ENCODE peak calls at places on chromosomes 13 and 19, in seven cellular contexts. Y is suprapubic skin, O is transverse colon, A is HepG2, P is GM23338, Q is stomach, S is SK-N-SH. K is an unnamed sample. For H3K4me1 and H3K36me3, the result is how much of the 10 kb centered on the place peaks cover.

GRCh38 chr19:41771410-41771809 is 16.1 kb downstream of the CEACAM6 start:
- DNase-seq in O (no peak), Q (no peak), S (no peak), Y (no peak), P (no peak), A (no peak), K (no peak)

GRCh38 chr13:29049524-29049923 is 229.4 kb downstream of the MTUS2 start:
- DNase-seq in P (no peak), Q (no peak), A (no peak), Y (no peak), O (no peak), S (no peak), K (no peak)

GRCh38 chr19:16041571-16042386 is 34.5 kb upstream of the TPM4 start:
- DNase-seq in S (peak), Y (peak), Q (peak), P (peak), O (peak), A (peak), K (peak)

GRCh38 chr19:49340069-49340864 is 5.1 kb downstream of the CD37 start:
- DNase-seq in S (no peak), Q (peak), A (peak), Y (peak), P (peak), O (peak), K (peak)

GRCh38 chr19:18340237-18340989 is at the start of gene PGPEP1:
- DNase-seq in A (no peak), O (peak), S (peak), Y (peak), Q (peak), P (peak), K (peak)

GRCh38 chr13:99496322-99497142 is 4.7 kb upstream of the TM9SF2 start:
- DNase-seq in Q (peak), P (peak), A (peak), O (peak), Y (peak), S (no peak), K (peak)

GRCh38 chr19:40489882-40490230 is 23.1 kb downstream of the SPTBN4 start:
- DNase-seq in S (no peak), O (no peak), Q (no peak), Y (no peak), A (no peak), P (no peak), K (no peak)

GRCh38 chr13:48004201-48004600 is 3.1 kb upstream of the SUCLA2 start:
- DNase-seq in S (no peak), Y (no peak), Q (no peak), A (no peak), O (no peak), P (peak), K (no peak)

GRCh38 chr19:52896431-52897148 is 845 bp downstream of the ZNF320 start:
- DNase-seq in S (peak), P (peak), Y (no peak), Q (peak), O (peak), A (no peak), K (peak)

GRCh38 chr19:3492131-3492839 is 8.2 kb downstream of the DOHH start:
- DNase-seq in A (no peak), S (peak), O (no peak), P (no peak), Q (no peak), Y (no peak), K (no peak)

GRCh38 chr19:51078104-51078503 is 4.6 kb downstream of the KLK14 start:
- DNase-seq in A (no peak), S (no peak), Q (no peak), Y (no peak), P (no peak), O (no peak), K (no peak)

GRCh38 chr19:1213391-1214286 is 8.1 kb downstream of the STK11 start:
- DNase-seq in Y (no peak), O (peak), S (peak), Q (peak), A (no peak), P (no peak), K (peak)

GRCh38 chr19:17659996-17660395 is 28.2 kb downstream of the UNC13A start:
- DNase-seq in S (no peak), A (peak), O (no peak), P (no peak), Y (no peak), Q (no peak), K (no peak)

DNA sequence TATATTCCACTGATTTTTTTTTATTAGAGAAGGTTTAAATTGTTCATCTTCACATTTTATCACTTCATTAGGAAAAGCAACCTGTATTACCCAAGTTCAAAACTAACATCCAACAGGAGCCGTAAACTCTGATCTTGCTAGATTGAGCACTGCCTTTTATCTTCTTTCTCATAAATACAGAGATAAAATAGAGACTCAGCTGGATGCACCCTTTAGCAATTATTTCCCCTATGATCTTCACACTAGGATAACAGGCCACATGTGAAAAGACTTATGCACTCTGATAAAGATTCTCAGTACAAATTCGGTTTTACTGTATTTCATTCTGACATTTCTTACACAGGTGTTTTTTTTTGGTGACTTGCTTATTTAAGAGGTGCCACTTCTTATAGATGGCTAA is 2438.2 kb upstream of the PCDH20 start:
- DNase-seq in P (no peak), Y (no peak), A (no peak), O (no peak), S (no peak), Q (no peak), K (no peak)
- TF ChIP-seq POLR2AphosphoS5 in P (no peak), Y (no peak), A (no peak), O (no peak), S (no peak), Q (no peak), K (no peak)

GRCh38 chr13:26976336-26976735 is 195.3 kb downstream of the USP12 start:
- DNase-seq in Y (no peak), A (no peak), O (no peak), Q (no peak), S (no peak), P (no peak), K (no peak)

GRCh38 chr13:26971990-26972888 is 199.4 kb downstream of the USP12 start:
- DNase-seq in O (peak), A (peak), Y (no peak), P (peak), S (no peak), Q (peak), K (no peak)

GRCh38 chr13:26977541-26977940 is 194.1 kb downstream of the USP12 start:
- DNase-seq in O (no peak), Q (no peak), A (no peak), P (no peak), Y (no peak), S (no peak), K (no peak)

GRCh38 chr13:26973946-26974345 is 197.7 kb downstream of the USP12 start:
- DNase-seq in P (no peak), O (no peak), Y (no peak), S (no peak), A (no peak), Q (no peak), K (no peak)

GRCh38 chr13:26973281-26973680 is 198.3 kb downstream of the USP12 start:
- DNase-seq in S (no peak), Y (no peak), O (no peak), A (no peak), Q (no peak), P (no peak), K (no peak)
- H3K4me1 ChIP-seq in S (under half), Y (under half), O (under half), A (half or more), Q (under half), P (under half), K (under half)

GRCh38 chr19:38281820-38282566 is 17.6 kb downstream of the SPINT2 start:
- DNase-seq in A (no peak), S (no peak), P (no peak), Y (no peak), Q (no peak), O (no peak), K (no peak)
- H3K36me3 ChIP-seq in A (under half), S (under half), P (under half), Y (under half), Q (under half), O (under half), K (under half)

GRCh38 chr19:36014029-36014924 is at the start of gene ALKBH6:
- DNase-seq in S (peak), A (peak), Y (peak), Q (peak), P (peak), O (peak), K (peak)
- TF ChIP-seq POLR2AphosphoS5 in S (peak), A (peak), Y (no peak), Q (peak), P (peak), O (peak), K (peak)

DNA sequence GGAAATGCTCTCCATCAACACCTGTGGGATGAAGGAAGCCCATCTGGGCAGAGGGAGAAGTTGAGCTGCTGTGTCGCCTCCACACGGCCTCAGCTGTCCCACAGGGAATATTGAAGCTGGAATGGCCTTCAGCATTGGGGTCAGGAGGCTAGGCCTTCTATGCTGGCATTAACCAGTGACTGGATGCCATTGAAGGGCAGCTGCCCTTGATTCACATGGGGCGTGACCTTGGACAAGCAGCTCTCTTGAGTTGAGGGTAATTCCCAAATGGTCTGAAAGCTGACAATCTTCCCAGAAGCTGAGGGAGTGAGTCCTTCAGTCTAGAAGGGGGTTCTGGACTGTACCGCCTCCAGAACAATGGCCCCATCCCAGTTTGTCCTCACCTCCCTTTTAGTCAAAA is 6.7 kb downstream of the BCL3 start:
- DNase-seq in O (no peak), Y (no peak), S (no peak), P (no peak), A (no peak), Q (no peak), K (no peak)
- H3K4me1 ChIP-seq in O (half or more), Y (half or more), S (under half), P (under half), A (half or more), Q (half or more), K (under half)

GRCh38 chr19:19677579-19677978 is 8.9 kb downstream of the ZNF101 start:
- DNase-seq in P (no peak), S (no peak), Y (peak), Q (no peak), O (no peak), A (no peak), K (no peak)
- H3K36me3 ChIP-seq in P (half or more), S (half or more), Y (half or more), Q (half or more), O (half or more), A (under half), K (under half)

DNA sequence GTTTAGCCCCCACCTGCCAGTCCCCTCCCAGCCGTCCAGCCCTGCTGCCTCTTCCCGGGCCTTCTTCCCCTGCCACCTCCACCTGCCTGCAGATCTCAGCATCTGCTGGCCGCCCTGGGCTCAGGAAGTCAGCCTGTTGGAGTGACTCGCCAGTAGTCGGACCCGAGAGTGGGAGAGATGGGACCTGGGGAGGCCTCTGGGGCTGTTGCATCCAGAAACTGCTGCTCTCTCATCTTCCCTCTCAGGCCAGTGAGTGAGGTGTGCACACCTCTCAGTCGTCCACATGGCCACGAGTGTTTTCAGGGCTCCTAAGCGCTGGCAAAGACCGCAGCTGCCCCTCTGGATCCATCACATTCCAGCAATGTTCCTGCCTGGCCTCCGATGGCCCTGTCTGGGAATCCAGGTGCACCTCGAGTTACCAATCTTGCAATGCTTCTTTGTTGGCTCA is 151.8 kb upstream of the SOX1 start:
- DNase-seq in O (no peak), S (no peak), P (no peak), Q (no peak), Y (peak), A (no peak), K (no peak)
- TF ChIP-seq POLR2AphosphoS5 in O (no peak), S (no peak), P (no peak), Q (no peak), Y (no peak), A (no peak), K (no peak)

GRCh38 chr19:7860902-7861618 is 13.1 kb downstream of the PRR36 start:
- DNase-seq in P (peak), Q (no peak), O (no peak), S (no peak), Y (no peak), A (no peak), K (no peak)
- H3K4me1 ChIP-seq in P (under half), Q (under half), O (under half), S (under half), Y (under half), A (under half), K (under half)

DNA sequence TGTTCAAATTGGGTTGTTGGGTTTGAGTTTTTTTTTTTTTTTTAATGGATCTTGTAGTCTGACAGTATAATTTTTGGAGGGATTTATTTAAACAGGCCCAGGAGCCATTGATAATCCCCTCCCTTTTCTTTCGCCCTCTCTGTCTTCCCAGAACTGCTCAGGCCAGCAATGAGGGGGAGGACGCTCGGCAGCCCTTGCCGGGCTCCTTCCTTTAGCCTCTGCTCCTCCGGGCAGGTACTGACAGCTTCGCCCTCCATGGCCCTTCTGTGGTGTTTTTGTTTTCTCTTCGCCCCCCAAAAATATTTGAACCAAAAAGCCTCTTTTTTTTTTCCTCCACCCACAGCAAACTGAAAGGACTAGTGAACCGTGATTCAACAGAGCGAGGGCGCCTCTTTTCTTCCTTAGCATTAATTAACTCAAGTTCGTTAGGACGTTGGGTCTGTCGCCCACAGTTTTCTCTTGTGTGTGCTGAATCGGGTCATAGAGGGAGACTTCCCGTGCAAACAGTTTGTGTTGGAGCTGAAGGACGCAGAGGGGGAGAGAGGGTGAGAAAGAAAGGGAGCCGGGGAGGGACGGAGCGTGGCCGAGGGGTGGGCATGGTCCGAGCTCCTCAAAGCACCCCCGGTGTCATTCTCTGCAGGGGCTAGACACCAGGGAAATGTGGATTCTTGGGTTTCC is 21.5 kb downstream of the NFIX start:
- DNase-seq in O (no peak), Q (no peak), P (peak), Y (no peak), S (no peak), A (no peak), K (no peak)
- H3K36me3 ChIP-seq in O (under half), Q (under half), P (under half), Y (under half), S (under half), A (under half), K (under half)

GRCh38 chr13:54248306-54248705 is 1219.7 kb downstream of the OLFM4 start:
- DNase-seq in P (no peak), S (no peak), Q (no peak), O (no peak), Y (no peak), A (no peak), K (no peak)
- TF ChIP-seq POLR2AphosphoS5 in P (no peak), S (no peak), Q (no peak), O (no peak), Y (no peak), A (no peak), K (no peak)